ENCODE peak calls at places on chromosomes 13 and 19, in nine cellular contexts. One of them, this sample, is unnamed.

GRCh38 chr19:16338470-16339360 is 14.1 kb downstream of the KLF2 start:
- DNase-seq in A549: peak
- DNase-seq in SK-N-SH: no peak
- DNase-seq in endothelial cell of umbilical vein: peak
- DNase-seq in H1: no peak
- DNase-seq in HCT116: peak
- DNase-seq in WTC11: no peak
- DNase-seq in HepG2: peak
- DNase-seq in GM12878: peak
- DNase-seq in this sample: peak

GRCh38 chr19:16160943-16161560 is 12.3 kb downstream of the CIB3 start:
- DNase-seq in WTC11: no peak
- DNase-seq in H1: no peak
- DNase-seq in GM12878: no peak
- DNase-seq in SK-N-SH: no peak
- DNase-seq in HCT116: peak
- DNase-seq in endothelial cell of umbilical vein: peak
- DNase-seq in A549: peak
- DNase-seq in HepG2: peak
- DNase-seq in this sample: peak

GRCh38 chr13:110925023-110925608 is 10.2 kb upstream of the ANKRD10 start:
- DNase-seq in H1: peak
- DNase-seq in HCT116: no peak
- DNase-seq in A549: no peak
- DNase-seq in endothelial cell of umbilical vein: no peak
- DNase-seq in GM12878: no peak
- DNase-seq in SK-N-SH: no peak
- DNase-seq in WTC11: peak
- DNase-seq in HepG2: no peak
- DNase-seq in this sample: peak

GRCh38 chr19:7083076-7083956 is 13.8 kb downstream of the ZNF557 start:
- DNase-seq in A549: no peak
- DNase-seq in H1: no peak
- DNase-seq in endothelial cell of umbilical vein: peak
- DNase-seq in HCT116: no peak
- DNase-seq in SK-N-SH: no peak
- DNase-seq in GM12878: no peak
- DNase-seq in WTC11: no peak
- DNase-seq in HepG2: no peak
- DNase-seq in this sample: peak

GRCh38 chr19:1871140-1871597 is 7.8 kb upstream of the KLF16 start:
- DNase-seq in H1: no peak
- DNase-seq in SK-N-SH: no peak
- DNase-seq in GM12878: no peak
- DNase-seq in HCT116: no peak
- DNase-seq in WTC11: no peak
- DNase-seq in HepG2: peak
- DNase-seq in endothelial cell of umbilical vein: no peak
- DNase-seq in A549: no peak
- DNase-seq in this sample: no peak

GRCh38 chr19:22625266-22626035 is 8.7 kb upstream of the ZNF492 start:
- DNase-seq in HCT116: no peak
- DNase-seq in H1: no peak
- DNase-seq in GM12878: no peak
- DNase-seq in HepG2: no peak
- DNase-seq in SK-N-SH: no peak
- DNase-seq in endothelial cell of umbilical vein: no peak
- DNase-seq in WTC11: no peak
- DNase-seq in A549: no peak
- DNase-seq in this sample: no peak

GRCh38 chr13:79522583-79522982 is 41.6 kb downstream of the NDFIP2 start:
- DNase-seq in WTC11: no peak
- DNase-seq in GM12878: peak
- DNase-seq in H1: no peak
- DNase-seq in HepG2: no peak
- DNase-seq in SK-N-SH: no peak
- DNase-seq in HCT116: no peak
- DNase-seq in A549: no peak
- DNase-seq in endothelial cell of umbilical vein: peak
- DNase-seq in this sample: peak

GRCh38 chr19:16051254-16052025 is 24.9 kb upstream of the TPM4 start:
- DNase-seq in GM12878: no peak
- DNase-seq in SK-N-SH: no peak
- DNase-seq in endothelial cell of umbilical vein: peak
- DNase-seq in HepG2: no peak
- DNase-seq in H1: no peak
- DNase-seq in HCT116: peak
- DNase-seq in A549: no peak
- DNase-seq in WTC11: no peak
- DNase-seq in this sample: peak

GRCh38 chr13:31207630-31208549 is 8.1 kb downstream of the B3GLCT start:
- DNase-seq in WTC11: no peak
- DNase-seq in H1: no peak
- DNase-seq in A549: no peak
- DNase-seq in endothelial cell of umbilical vein: no peak
- DNase-seq in HCT116: no peak
- DNase-seq in GM12878: no peak
- DNase-seq in HepG2: no peak
- DNase-seq in SK-N-SH: no peak
- DNase-seq in this sample: no peak

GRCh38 chr19:14434543-14435319 is 1.6 kb downstream of the PKN1 start:
- DNase-seq in GM12878: no peak
- DNase-seq in HepG2: peak
- DNase-seq in endothelial cell of umbilical vein: peak
- DNase-seq in A549: no peak
- DNase-seq in H1: no peak
- DNase-seq in HCT116: no peak
- DNase-seq in SK-N-SH: peak
- DNase-seq in WTC11: no peak
- DNase-seq in this sample: peak

GRCh38 chr13:90984737-90985136 is 362.8 kb upstream of the MIR17HG start:
- DNase-seq in H1: no peak
- DNase-seq in HepG2: no peak
- DNase-seq in HCT116: no peak
- DNase-seq in WTC11: no peak
- DNase-seq in endothelial cell of umbilical vein: no peak
- DNase-seq in GM12878: no peak
- DNase-seq in SK-N-SH: no peak
- DNase-seq in A549: no peak
- DNase-seq in this sample: no peak

GRCh38 chr19:40586611-40587010 is 9.9 kb downstream of the SHKBP1 start:
- DNase-seq in H1: no peak
- DNase-seq in A549: no peak
- DNase-seq in WTC11: no peak
- DNase-seq in SK-N-SH: no peak
- DNase-seq in HepG2: no peak
- DNase-seq in GM12878: no peak
- DNase-seq in HCT116: no peak
- DNase-seq in endothelial cell of umbilical vein: no peak
- DNase-seq in this sample: no peak

GRCh38 chr19:51440846-51441409 is 17.3 kb downstream of the SIGLEC8 start:
- DNase-seq in SK-N-SH: no peak
- DNase-seq in WTC11: no peak
- DNase-seq in HCT116: no peak
- DNase-seq in endothelial cell of umbilical vein: no peak
- DNase-seq in GM12878: no peak
- DNase-seq in H1: no peak
- DNase-seq in HepG2: no peak
- DNase-seq in A549: no peak
- DNase-seq in this sample: peak

GRCh38 chr13:46124967-46125933 is 20.4 kb upstream of the CPB2 start:
- DNase-seq in GM12878: no peak
- DNase-seq in SK-N-SH: no peak
- DNase-seq in HepG2: no peak
- DNase-seq in A549: no peak
- DNase-seq in endothelial cell of umbilical vein: peak
- DNase-seq in WTC11: no peak
- DNase-seq in HCT116: no peak
- DNase-seq in H1: no peak
- DNase-seq in this sample: peak

GRCh38 chr13:35881360-35881759 is 249.8 kb downstream of the DCLK1 start:
- DNase-seq in H1: no peak
- DNase-seq in HepG2: no peak
- DNase-seq in A549: no peak
- DNase-seq in SK-N-SH: no peak
- DNase-seq in GM12878: no peak
- DNase-seq in HCT116: no peak
- DNase-seq in WTC11: no peak
- DNase-seq in endothelial cell of umbilical vein: no peak
- DNase-seq in this sample: no peak

GRCh38 chr13:76917096-76917495 is 30.9 kb upstream of the KCTD12 start:
- DNase-seq in HCT116: no peak
- DNase-seq in GM12878: no peak
- DNase-seq in endothelial cell of umbilical vein: no peak
- DNase-seq in HepG2: no peak
- DNase-seq in A549: no peak
- DNase-seq in SK-N-SH: no peak
- DNase-seq in H1: no peak
- DNase-seq in WTC11: no peak
- DNase-seq in this sample: no peak

GRCh38 chr19:12782424-12783225 is 7.3 kb upstream of the HOOK2 start:
- DNase-seq in GM12878: no peak
- DNase-seq in SK-N-SH: peak
- DNase-seq in endothelial cell of umbilical vein: peak
- DNase-seq in H1: peak
- DNase-seq in HCT116: no peak
- DNase-seq in HepG2: no peak
- DNase-seq in A549: no peak
- DNase-seq in WTC11: peak
- DNase-seq in this sample: peak

GRCh38 chr13:97307544-97307881 is 85.4 kb downstream of the MBNL2 start:
- DNase-seq in endothelial cell of umbilical vein: no peak
- DNase-seq in WTC11: no peak
- DNase-seq in A549: no peak
- DNase-seq in GM12878: no peak
- DNase-seq in H1: no peak
- DNase-seq in HepG2: no peak
- DNase-seq in SK-N-SH: no peak
- DNase-seq in HCT116: no peak
- DNase-seq in this sample: no peak
- TF ChIP-seq CTCF in endothelial cell of umbilical vein: no peak
- TF ChIP-seq CTCF in WTC11: no peak
- TF ChIP-seq CTCF in A549: no peak
- TF ChIP-seq CTCF in GM12878: no peak
- TF ChIP-seq CTCF in H1: no peak
- TF ChIP-seq CTCF in HepG2: no peak
- TF ChIP-seq CTCF in SK-N-SH: peak
- TF ChIP-seq CTCF in HCT116: no peak
- TF ChIP-seq CTCF in this sample: no peak

GRCh38 chr19:49801966-49802661 is 11.0 kb downstream of the FUZ start:
- DNase-seq in SK-N-SH: peak
- DNase-seq in HCT116: no peak
- DNase-seq in endothelial cell of umbilical vein: peak
- DNase-seq in HepG2: no peak
- DNase-seq in GM12878: no peak
- DNase-seq in WTC11: peak
- DNase-seq in A549: no peak
- DNase-seq in H1: peak
- DNase-seq in this sample: no peak
- TF ChIP-seq MAX in SK-N-SH: no peak
- TF ChIP-seq MAX in HCT116: no peak
- TF ChIP-seq MAX in endothelial cell of umbilical vein: no peak
- TF ChIP-seq MAX in HepG2: no peak
- TF ChIP-seq MAX in GM12878: no peak
- TF ChIP-seq MAX in WTC11: no peak
- TF ChIP-seq MAX in A549: no peak
- TF ChIP-seq MAX in H1: peak
- TF ChIP-seq MAX in this sample: no peak

GRCh38 chr13:73286177-73286576 is 227.4 kb downstream of the KLF5 start:
- DNase-seq in HCT116: no peak
- DNase-seq in endothelial cell of umbilical vein: no peak
- DNase-seq in HepG2: no peak
- DNase-seq in H1: no peak
- DNase-seq in SK-N-SH: no peak
- DNase-seq in GM12878: no peak
- DNase-seq in WTC11: no peak
- DNase-seq in A549: no peak
- DNase-seq in this sample: no peak
- TF ChIP-seq CTCF in HCT116: no peak
- TF ChIP-seq CTCF in endothelial cell of umbilical vein: no peak
- TF ChIP-seq CTCF in HepG2: no peak
- TF ChIP-seq CTCF in H1: peak
- TF ChIP-seq CTCF in SK-N-SH: no peak
- TF ChIP-seq CTCF in GM12878: no peak
- TF ChIP-seq CTCF in WTC11: no peak
- TF ChIP-seq CTCF in A549: no peak
- TF ChIP-seq CTCF in this sample: no peak

GRCh38 chr19:3626473-3627350 is at the start of gene CACTIN:
- DNase-seq in WTC11: peak
- DNase-seq in A549: peak
- DNase-seq in HCT116: peak
- DNase-seq in HepG2: peak
- DNase-seq in endothelial cell of umbilical vein: peak
- DNase-seq in SK-N-SH: peak
- DNase-seq in GM12878: peak
- DNase-seq in H1: peak
- DNase-seq in this sample: peak

GRCh38 chr19:3623716-3624115 is 2.9 kb downstream of the CACTIN start:
- DNase-seq in GM12878: no peak
- DNase-seq in A549: no peak
- DNase-seq in HCT116: no peak
- DNase-seq in WTC11: no peak
- DNase-seq in H1: no peak
- DNase-seq in endothelial cell of umbilical vein: no peak
- DNase-seq in HepG2: no peak
- DNase-seq in SK-N-SH: no peak
- DNase-seq in this sample: no peak

GRCh38 chr19:3622224-3622623 is 4.4 kb downstream of the CACTIN start:
- DNase-seq in HepG2: no peak
- DNase-seq in GM12878: no peak
- DNase-seq in HCT116: no peak
- DNase-seq in A549: no peak
- DNase-seq in H1: no peak
- DNase-seq in SK-N-SH: no peak
- DNase-seq in endothelial cell of umbilical vein: no peak
- DNase-seq in WTC11: no peak
- DNase-seq in this sample: no peak

GRCh38 chr19:3627351-3627723 is 747 bp upstream of the CACTIN start:
- DNase-seq in WTC11: no peak
- DNase-seq in HCT116: no peak
- DNase-seq in GM12878: no peak
- DNase-seq in A549: no peak
- DNase-seq in SK-N-SH: no peak
- DNase-seq in H1: no peak
- DNase-seq in endothelial cell of umbilical vein: no peak
- DNase-seq in HepG2: no peak
- DNase-seq in this sample: no peak

DNA sequence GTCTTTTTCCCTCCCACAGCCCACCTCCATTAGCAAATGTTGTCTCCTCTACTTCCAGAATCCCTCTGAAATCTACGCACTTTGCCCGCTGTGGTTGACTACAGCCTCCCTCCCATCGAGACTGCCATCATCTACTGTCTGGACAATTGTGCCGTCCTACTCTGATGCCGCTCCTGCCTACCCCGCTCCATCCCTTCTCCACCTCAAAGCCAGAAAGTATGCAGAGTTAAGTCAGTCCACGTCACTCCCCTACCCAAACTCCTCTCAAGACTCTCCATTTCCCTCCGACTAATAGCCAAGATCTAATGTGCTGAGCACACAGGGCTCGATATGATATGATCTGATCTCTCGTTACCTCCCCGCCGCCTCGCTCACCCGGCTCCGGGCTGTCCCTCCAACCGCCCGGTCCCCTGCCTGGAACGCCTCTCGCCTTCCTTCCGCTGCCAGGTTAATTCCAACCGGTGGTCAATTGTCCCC is 556 bp downstream of the CACTIN start:
- DNase-seq in SK-N-SH: no peak
- DNase-seq in GM12878: no peak
- DNase-seq in HCT116: no peak
- DNase-seq in endothelial cell of umbilical vein: no peak
- DNase-seq in H1: no peak
- DNase-seq in A549: no peak
- DNase-seq in WTC11: no peak
- DNase-seq in HepG2: no peak
- DNase-seq in this sample: no peak
- TF ChIP-seq MAX in SK-N-SH: no peak
- TF ChIP-seq MAX in GM12878: no peak
- TF ChIP-seq MAX in HCT116: no peak
- TF ChIP-seq MAX in endothelial cell of umbilical vein: no peak
- TF ChIP-seq MAX in H1: no peak
- TF ChIP-seq MAX in A549: no peak
- TF ChIP-seq MAX in WTC11: no peak
- TF ChIP-seq MAX in HepG2: no peak
- TF ChIP-seq MAX in this sample: no peak